ENCODE peak calls at places on chromosomes 2 and 18, in six cellular contexts. One of them, this sample, is unnamed.

GRCh38 chr2:109381327-109381820 is 232.4 kb downstream of the SEPTIN10 start:
- DNase-seq in stimulated activated CD4-positive, alpha-beta T cell treated with anti-CD3 and anti-CD28 coated beads, Interleukin-2, amount 100 ng/mL, for 48 hours: no peak
- DNase-seq in ovary: no peak
- DNase-seq in GM13977: no peak
- DNase-seq in NCI-H1436 treated with DMSO at 0.1 percent for 48 hours: no peak
- DNase-seq in keratinocyte: no peak
- DNase-seq in this sample: no peak

GRCh38 chr18:48643262-48643661 is 104.4 kb downstream of the CTIF start:
- DNase-seq in stimulated activated CD4-positive, alpha-beta T cell treated with anti-CD3 and anti-CD28 coated beads, Interleukin-2, amount 100 ng/mL, for 48 hours: no peak
- DNase-seq in NCI-H1436 treated with DMSO at 0.1 percent for 48 hours: no peak
- DNase-seq in keratinocyte: no peak
- DNase-seq in ovary: no peak
- DNase-seq in GM13977: no peak
- DNase-seq in this sample: no peak

GRCh38 chr18:68840554-68841263 is 42.8 kb downstream of the CCDC102B start:
- DNase-seq in GM13977: no peak
- DNase-seq in keratinocyte: peak
- DNase-seq in NCI-H1436 treated with DMSO at 0.1 percent for 48 hours: no peak
- DNase-seq in stimulated activated CD4-positive, alpha-beta T cell treated with anti-CD3 and anti-CD28 coated beads, Interleukin-2, amount 100 ng/mL, for 48 hours: no peak
- DNase-seq in ovary: no peak
- DNase-seq in this sample: peak

GRCh38 chr18:519019-519879 is 18.7 kb upstream of the COLEC12 start:
- DNase-seq in GM13977: peak
- DNase-seq in ovary: peak
- DNase-seq in stimulated activated CD4-positive, alpha-beta T cell treated with anti-CD3 and anti-CD28 coated beads, Interleukin-2, amount 100 ng/mL, for 48 hours: no peak
- DNase-seq in keratinocyte: no peak
- DNase-seq in NCI-H1436 treated with DMSO at 0.1 percent for 48 hours: no peak
- DNase-seq in this sample: no peak

GRCh38 chr18:57768557-57769326 is 34.4 kb downstream of the ATP8B1 start:
- DNase-seq in ovary: no peak
- DNase-seq in stimulated activated CD4-positive, alpha-beta T cell treated with anti-CD3 and anti-CD28 coated beads, Interleukin-2, amount 100 ng/mL, for 48 hours: no peak
- DNase-seq in GM13977: no peak
- DNase-seq in NCI-H1436 treated with DMSO at 0.1 percent for 48 hours: no peak
- DNase-seq in keratinocyte: no peak
- DNase-seq in this sample: peak

GRCh38 chr2:136436921-136437320 is 319.0 kb upstream of the CXCR4 start:
- DNase-seq in GM13977: no peak
- DNase-seq in stimulated activated CD4-positive, alpha-beta T cell treated with anti-CD3 and anti-CD28 coated beads, Interleukin-2, amount 100 ng/mL, for 48 hours: no peak
- DNase-seq in keratinocyte: no peak
- DNase-seq in ovary: no peak
- DNase-seq in NCI-H1436 treated with DMSO at 0.1 percent for 48 hours: no peak
- DNase-seq in this sample: no peak

GRCh38 chr2:74806913-74807312 is 27.0 kb upstream of the HK2 start:
- DNase-seq in stimulated activated CD4-positive, alpha-beta T cell treated with anti-CD3 and anti-CD28 coated beads, Interleukin-2, amount 100 ng/mL, for 48 hours: no peak
- DNase-seq in GM13977: no peak
- DNase-seq in ovary: no peak
- DNase-seq in keratinocyte: no peak
- DNase-seq in NCI-H1436 treated with DMSO at 0.1 percent for 48 hours: no peak
- DNase-seq in this sample: no peak

GRCh38 chr2:60318544-60318943 is 234.9 kb downstream of the BCL11A start:
- DNase-seq in keratinocyte: no peak
- DNase-seq in GM13977: no peak
- DNase-seq in ovary: no peak
- DNase-seq in NCI-H1436 treated with DMSO at 0.1 percent for 48 hours: no peak
- DNase-seq in stimulated activated CD4-positive, alpha-beta T cell treated with anti-CD3 and anti-CD28 coated beads, Interleukin-2, amount 100 ng/mL, for 48 hours: no peak
- DNase-seq in this sample: no peak

GRCh38 chr2:228768818-228769217 is 502.3 kb downstream of the PID1 start:
- DNase-seq in keratinocyte: no peak
- DNase-seq in GM13977: no peak
- DNase-seq in ovary: no peak
- DNase-seq in NCI-H1436 treated with DMSO at 0.1 percent for 48 hours: no peak
- DNase-seq in stimulated activated CD4-positive, alpha-beta T cell treated with anti-CD3 and anti-CD28 coated beads, Interleukin-2, amount 100 ng/mL, for 48 hours: no peak
- DNase-seq in this sample: no peak

GRCh38 chr2:108905906-108906305 is 83.1 kb downstream of the EDAR start:
- DNase-seq in ovary: no peak
- DNase-seq in keratinocyte: no peak
- DNase-seq in stimulated activated CD4-positive, alpha-beta T cell treated with anti-CD3 and anti-CD28 coated beads, Interleukin-2, amount 100 ng/mL, for 48 hours: no peak
- DNase-seq in GM13977: no peak
- DNase-seq in NCI-H1436 treated with DMSO at 0.1 percent for 48 hours: no peak
- DNase-seq in this sample: no peak

GRCh38 chr2:112835553-112836535 is 735 bp downstream of the IL1B start:
- DNase-seq in NCI-H1436 treated with DMSO at 0.1 percent for 48 hours: no peak
- DNase-seq in keratinocyte: no peak
- DNase-seq in stimulated activated CD4-positive, alpha-beta T cell treated with anti-CD3 and anti-CD28 coated beads, Interleukin-2, amount 100 ng/mL, for 48 hours: no peak
- DNase-seq in GM13977: no peak
- DNase-seq in ovary: no peak
- DNase-seq in this sample: no peak

GRCh38 chr18:33755918-33756590 is 178.0 kb downstream of the ASXL3 start:
- DNase-seq in NCI-H1436 treated with DMSO at 0.1 percent for 48 hours: peak
- DNase-seq in GM13977: no peak
- DNase-seq in keratinocyte: peak
- DNase-seq in stimulated activated CD4-positive, alpha-beta T cell treated with anti-CD3 and anti-CD28 coated beads, Interleukin-2, amount 100 ng/mL, for 48 hours: no peak
- DNase-seq in ovary: no peak
- DNase-seq in this sample: no peak

GRCh38 chr2:47083886-47084682 is 71.0 kb downstream of the STPG4 start:
- DNase-seq in keratinocyte: no peak
- DNase-seq in stimulated activated CD4-positive, alpha-beta T cell treated with anti-CD3 and anti-CD28 coated beads, Interleukin-2, amount 100 ng/mL, for 48 hours: no peak
- DNase-seq in NCI-H1436 treated with DMSO at 0.1 percent for 48 hours: no peak
- DNase-seq in ovary: peak
- DNase-seq in GM13977: no peak
- DNase-seq in this sample: no peak

GRCh38 chr2:109009920-109010610 is 21.0 kb upstream of the EDAR start:
- DNase-seq in keratinocyte: no peak
- DNase-seq in GM13977: no peak
- DNase-seq in NCI-H1436 treated with DMSO at 0.1 percent for 48 hours: no peak
- DNase-seq in ovary: no peak
- DNase-seq in stimulated activated CD4-positive, alpha-beta T cell treated with anti-CD3 and anti-CD28 coated beads, Interleukin-2, amount 100 ng/mL, for 48 hours: no peak
- DNase-seq in this sample: peak

GRCh38 chr2:160491922-160492371 is 1.7 kb downstream of the RBMS1 start:
- DNase-seq in ovary: no peak
- DNase-seq in GM13977: no peak
- DNase-seq in keratinocyte: no peak
- DNase-seq in stimulated activated CD4-positive, alpha-beta T cell treated with anti-CD3 and anti-CD28 coated beads, Interleukin-2, amount 100 ng/mL, for 48 hours: no peak
- DNase-seq in NCI-H1436 treated with DMSO at 0.1 percent for 48 hours: no peak
- DNase-seq in this sample: peak

GRCh38 chr2:127569274-127570065 is 34.0 kb downstream of the MYO7B start:
- DNase-seq in NCI-H1436 treated with DMSO at 0.1 percent for 48 hours: no peak
- DNase-seq in ovary: no peak
- DNase-seq in GM13977: no peak
- DNase-seq in stimulated activated CD4-positive, alpha-beta T cell treated with anti-CD3 and anti-CD28 coated beads, Interleukin-2, amount 100 ng/mL, for 48 hours: no peak
- DNase-seq in keratinocyte: no peak
- DNase-seq in this sample: no peak

GRCh38 chr2:28956415-28956826 is 24.7 kb upstream of the TOGARAM2 start:
- DNase-seq in GM13977: peak
- DNase-seq in ovary: no peak
- DNase-seq in keratinocyte: no peak
- DNase-seq in NCI-H1436 treated with DMSO at 0.1 percent for 48 hours: no peak
- DNase-seq in stimulated activated CD4-positive, alpha-beta T cell treated with anti-CD3 and anti-CD28 coated beads, Interleukin-2, amount 100 ng/mL, for 48 hours: peak
- DNase-seq in this sample: no peak

GRCh38 chr2:28206786-28207185 is 185.9 kb upstream of the FOSL2 start:
- DNase-seq in keratinocyte: no peak
- DNase-seq in NCI-H1436 treated with DMSO at 0.1 percent for 48 hours: peak
- DNase-seq in ovary: no peak
- DNase-seq in GM13977: no peak
- DNase-seq in stimulated activated CD4-positive, alpha-beta T cell treated with anti-CD3 and anti-CD28 coated beads, Interleukin-2, amount 100 ng/mL, for 48 hours: no peak
- DNase-seq in this sample: no peak

GRCh38 chr18:79635127-79635726 is 44.4 kb upstream of the CTDP1 start:
- DNase-seq in NCI-H1436 treated with DMSO at 0.1 percent for 48 hours: no peak
- DNase-seq in ovary: no peak
- DNase-seq in GM13977: no peak
- DNase-seq in stimulated activated CD4-positive, alpha-beta T cell treated with anti-CD3 and anti-CD28 coated beads, Interleukin-2, amount 100 ng/mL, for 48 hours: no peak
- DNase-seq in keratinocyte: no peak
- DNase-seq in this sample: no peak

GRCh38 chr2:71872466-71873051 is 275.1 kb downstream of the CYP26B1 start:
- DNase-seq in ovary: no peak
- DNase-seq in keratinocyte: no peak
- DNase-seq in GM13977: no peak
- DNase-seq in NCI-H1436 treated with DMSO at 0.1 percent for 48 hours: no peak
- DNase-seq in stimulated activated CD4-positive, alpha-beta T cell treated with anti-CD3 and anti-CD28 coated beads, Interleukin-2, amount 100 ng/mL, for 48 hours: no peak
- DNase-seq in this sample: no peak

GRCh38 chr2:83364264-83364663 is 1094.8 kb downstream of the SUCLG1 start:
- DNase-seq in keratinocyte: no peak
- DNase-seq in NCI-H1436 treated with DMSO at 0.1 percent for 48 hours: no peak
- DNase-seq in ovary: no peak
- DNase-seq in stimulated activated CD4-positive, alpha-beta T cell treated with anti-CD3 and anti-CD28 coated beads, Interleukin-2, amount 100 ng/mL, for 48 hours: no peak
- DNase-seq in GM13977: no peak
- DNase-seq in this sample: no peak

GRCh38 chr2:97845818-97846217 is 132.4 kb downstream of the ZAP70 start:
- DNase-seq in keratinocyte: no peak
- DNase-seq in GM13977: no peak
- DNase-seq in ovary: no peak
- DNase-seq in stimulated activated CD4-positive, alpha-beta T cell treated with anti-CD3 and anti-CD28 coated beads, Interleukin-2, amount 100 ng/mL, for 48 hours: no peak
- DNase-seq in NCI-H1436 treated with DMSO at 0.1 percent for 48 hours: no peak
- DNase-seq in this sample: no peak

GRCh38 chr2:45616663-45617411 is 5.8 kb upstream of the SRBD1 start:
- DNase-seq in ovary: no peak
- DNase-seq in stimulated activated CD4-positive, alpha-beta T cell treated with anti-CD3 and anti-CD28 coated beads, Interleukin-2, amount 100 ng/mL, for 48 hours: no peak
- DNase-seq in GM13977: no peak
- DNase-seq in NCI-H1436 treated with DMSO at 0.1 percent for 48 hours: no peak
- DNase-seq in keratinocyte: no peak
- DNase-seq in this sample: no peak

GRCh38 chr2:134413430-134413829 is 159.6 kb downstream of the MGAT5 start:
- DNase-seq in GM13977: no peak
- DNase-seq in stimulated activated CD4-positive, alpha-beta T cell treated with anti-CD3 and anti-CD28 coated beads, Interleukin-2, amount 100 ng/mL, for 48 hours: no peak
- DNase-seq in keratinocyte: no peak
- DNase-seq in ovary: no peak
- DNase-seq in NCI-H1436 treated with DMSO at 0.1 percent for 48 hours: no peak
- DNase-seq in this sample: no peak

This sample was measured in HT-29.